ENCODE peak calls at places on chromosomes 6 and 20, in seven cellular contexts. G, I, L, E, U, Y and S are unnamed samples. For H3K27me3, the result is how much of the 10 kb centered on the place peaks cover.

GRCh38 chr20:10761786-10762185 is 88.0 kb upstream of the JAG1 start:
- DNase-seq in U (no peak), L (no peak), I (no peak), G (no peak), E (peak), Y (no peak), S (no peak)

GRCh38 chr20:38208523-38208922 is 43.5 kb upstream of the TGM2 start:
- DNase-seq in G (no peak), U (no peak), Y (no peak), I (no peak), L (no peak), E (no peak), S (no peak)

GRCh38 chr20:22861990-22862389 is 173.1 kb upstream of the SSTR4 start:
- DNase-seq in U (no peak), Y (peak), G (no peak), E (peak), I (no peak), L (no peak), S (peak)

GRCh38 chr20:5033566-5033965 is 32.3 kb upstream of the SLC23A2 start:
- DNase-seq in I (no peak), E (peak), Y (no peak), L (no peak), G (no peak), U (no peak), S (no peak)

GRCh38 chr20:16293590-16293989 is 279.7 kb downstream of the KIF16B start:
- DNase-seq in Y (no peak), U (no peak), G (no peak), I (peak), E (peak), L (no peak), S (no peak)

GRCh38 chr6:167153523-167153959 is 4.2 kb downstream of the GPR31 start:
- DNase-seq in I (no peak), U (no peak), L (no peak), E (peak), Y (no peak), G (no peak), S (no peak)

GRCh38 chr20:49945701-49946477 is 9.7 kb downstream of the RNF114 start:
- DNase-seq in U (no peak), G (no peak), L (no peak), E (no peak), I (no peak), Y (no peak), S (no peak)

GRCh38 chr6:140462495-140463311 is 1088.3 kb upstream of the CITED2 start:
- DNase-seq in E (peak), L (no peak), I (no peak), U (no peak), G (no peak), Y (no peak), S (no peak)

GRCh38 chr6:41824571-41825569 is 37.4 kb downstream of the TOMM6 start:
- DNase-seq in Y (no peak), G (no peak), I (no peak), E (peak), U (no peak), L (no peak), S (no peak)

GRCh38 chr6:144335914-144336313 is 50.8 kb downstream of the UTRN start:
- DNase-seq in Y (no peak), G (no peak), U (no peak), L (no peak), E (peak), I (no peak), S (no peak)

GRCh38 chr20:37566590-37567330 is 39.1 kb upstream of the BLCAP start:
- DNase-seq in L (no peak), Y (no peak), G (no peak), I (no peak), E (no peak), U (no peak), S (no peak)

GRCh38 chr6:80967618-80968017 is 784.9 kb downstream of the TENT5A start:
- DNase-seq in L (no peak), G (no peak), U (peak), I (no peak), E (no peak), Y (no peak), S (no peak)

GRCh38 chr6:135812085-135812526 is 39.4 kb upstream of the PDE7B start:
- DNase-seq in E (peak), Y (peak), G (no peak), I (no peak), L (no peak), U (no peak), S (peak)

GRCh38 chr6:106997392-106998257 is 23.1 kb upstream of the CD24 start:
- DNase-seq in E (peak), U (peak), I (peak), G (no peak), L (no peak), Y (no peak), S (no peak)

GRCh38 chr6:73695619-73696421 is at the start of gene CD109:
- DNase-seq in Y (peak), U (peak), E (peak), I (peak), L (peak), G (no peak), S (peak)

GRCh38 chr20:62752671-62753501 is 43.4 kb upstream of the MRGBP start:
- DNase-seq in U (no peak), L (no peak), Y (peak), E (no peak), I (no peak), G (no peak), S (peak)

GRCh38 chr6:108127826-108128225 is 38.0 kb upstream of the NR2E1 start:
- DNase-seq in L (no peak), Y (no peak), U (no peak), E (peak), G (no peak), I (peak), S (no peak)

GRCh38 chr20:14332796-14333345 is 4.5 kb downstream of the FLRT3 start:
- DNase-seq in G (no peak), L (no peak), E (no peak), Y (no peak), U (no peak), I (no peak), S (no peak)

GRCh38 chr20:41586784-41587183 is 31.4 kb downstream of the CHD6 start:
- DNase-seq in U (no peak), G (no peak), Y (no peak), E (no peak), I (no peak), L (no peak), S (no peak)

GRCh38 chr6:80676386-80676785 is 569.9 kb downstream of the BCKDHB start:
- DNase-seq in Y (no peak), G (no peak), E (peak), U (no peak), L (no peak), I (no peak), S (no peak)

GRCh38 chr6:78910611-78911134 is 43.3 kb downstream of the IRAK1BP1 start:
- DNase-seq in G (no peak), I (no peak), L (peak), Y (peak), U (no peak), E (no peak), S (peak)

GRCh38 chr6:14066782-14067406 is 50.7 kb upstream of the CD83 start:
- DNase-seq in E (peak), I (no peak), G (no peak), L (no peak), Y (no peak), U (peak), S (no peak)

GRCh38 chr6:54003316-54003715 is 107.9 kb upstream of the MLIP start:
- DNase-seq in Y (no peak), E (no peak), I (no peak), G (no peak), L (no peak), U (no peak), S (no peak)

GRCh38 chr6:28816909-28817807 is 106.6 kb downstream of the TRIM27 start:
- DNase-seq in E (peak), Y (no peak), L (no peak), G (no peak), U (no peak), I (peak), S (no peak)

GRCh38 chr20:43959079-43959919 is 44.6 kb downstream of the TOX2 start:
- DNase-seq in Y (no peak), G (no peak), U (peak), I (no peak), L (no peak), E (peak), S (no peak)

GRCh38 chr20:61776491-61776890 is 289.2 kb downstream of the TAF4 start:
- DNase-seq in E (no peak), L (no peak), Y (no peak), U (no peak), I (no peak), G (no peak), S (no peak)

GRCh38 chr20:53736757-53737403 is 143.2 kb upstream of the ZNF217 start:
- DNase-seq in E (peak), L (no peak), G (no peak), I (peak), Y (no peak), U (no peak), S (no peak)

GRCh38 chr6:14542670-14543366 is 425.2 kb downstream of the CD83 start:
- DNase-seq in L (no peak), U (peak), G (no peak), I (no peak), Y (no peak), E (peak), S (no peak)

GRCh38 chr6:91298543-91299145 is 711.8 kb upstream of the MAP3K7 start:
- DNase-seq in Y (no peak), E (no peak), G (no peak), I (no peak), L (no peak), U (no peak), S (no peak)

GRCh38 chr6:146913842-146914562 is 290.2 kb upstream of the STXBP5 start:
- DNase-seq in G (no peak), L (peak), U (no peak), Y (peak), I (peak), E (peak), S (peak)

GRCh38 chr20:44001667-44002596 is 87.3 kb downstream of the TOX2 start:
- DNase-seq in U (no peak), I (no peak), Y (no peak), L (no peak), G (no peak), E (no peak), S (no peak)

GRCh38 chr6:111550953-111551352 is 54.7 kb downstream of the TRAF3IP2 start:
- DNase-seq in G (no peak), U (no peak), Y (no peak), E (no peak), L (no peak), I (no peak), S (no peak)

GRCh38 chr6:35148167-35148741 is 7.1 kb upstream of the TCP11 start:
- DNase-seq in E (peak), L (no peak), Y (no peak), G (no peak), I (no peak), U (no peak), S (no peak)

GRCh38 chr6:48664850-48665249 is 553.9 kb upstream of the PTCHD4 start:
- DNase-seq in Y (no peak), E (no peak), I (no peak), L (no peak), G (no peak), U (no peak), S (no peak)

GRCh38 chr6:34630040-34630439 is 66.5 kb downstream of the ILRUN start:
- DNase-seq in G (no peak), Y (no peak), L (no peak), I (no peak), E (peak), U (no peak), S (no peak)

GRCh38 chr6:125584468-125584939 is 164.9 kb upstream of the HEY2 start:
- DNase-seq in I (peak), U (no peak), L (no peak), G (no peak), E (peak), Y (peak), S (peak)

GRCh38 chr6:166106076-166106686 is 61.5 kb downstream of the TBXT start:
- DNase-seq in I (peak), Y (peak), U (peak), G (no peak), L (peak), E (peak), S (peak)

GRCh38 chr20:46022411-46023147 is 6.4 kb upstream of the SLC12A5 start:
- DNase-seq in U (peak), I (no peak), L (peak), Y (peak), G (no peak), E (peak), S (peak)

GRCh38 chr20:43022081-43022480 is 167.6 kb downstream of the PTPRT start:
- DNase-seq in I (no peak), E (no peak), U (no peak), G (no peak), Y (no peak), L (no peak), S (no peak)

GRCh38 chr6:47016236-47016635 is 25.9 kb downstream of the ADGRF1 start:
- DNase-seq in E (no peak), U (no peak), I (no peak), Y (no peak), G (no peak), L (no peak), S (no peak)

GRCh38 chr6:47019941-47020340 is 22.2 kb downstream of the ADGRF1 start:
- DNase-seq in L (no peak), E (no peak), G (no peak), I (no peak), U (no peak), Y (no peak), S (no peak)

GRCh38 chr6:47014401-47014800 is 27.7 kb downstream of the ADGRF1 start:
- DNase-seq in L (no peak), I (no peak), Y (no peak), E (no peak), U (no peak), G (no peak), S (no peak)

DNA sequence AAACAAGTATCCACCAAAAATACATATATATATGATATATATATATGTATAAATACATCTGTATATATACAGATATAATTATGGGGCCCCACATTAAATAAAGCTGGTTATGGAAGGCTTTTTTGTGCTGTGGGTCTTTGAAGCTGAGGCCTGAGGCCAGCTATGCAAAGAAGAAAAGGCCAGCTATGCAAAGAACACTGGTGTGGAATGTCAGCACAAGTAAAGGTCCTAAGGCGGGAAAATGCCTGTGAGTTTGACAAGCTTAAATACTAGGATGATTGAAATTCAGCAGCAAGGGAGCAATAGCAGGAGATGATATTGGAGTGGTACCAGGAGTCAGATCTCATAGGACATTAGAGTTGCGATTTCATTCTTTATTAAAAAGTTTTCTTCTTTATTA is 25.2 kb downstream of the ADGRF1 start:
- DNase-seq in L (no peak), G (no peak), U (no peak), I (no peak), Y (no peak), E (no peak), S (no peak)
- H3K27me3 ChIP-seq in L (under half), G (under half), U (under half), I (under half), Y (under half), E (under half), S (under half)

GRCh38 chr6:18506387-18507017 is 119.4 kb downstream of the RNF144B start:
- DNase-seq in G (no peak), I (no peak), E (peak), Y (no peak), L (no peak), U (no peak), S (no peak)
- H3K27me3 ChIP-seq in G (under half), I (under half), E (under half), Y (under half), L (under half), U (under half), S (under half)

DNA sequence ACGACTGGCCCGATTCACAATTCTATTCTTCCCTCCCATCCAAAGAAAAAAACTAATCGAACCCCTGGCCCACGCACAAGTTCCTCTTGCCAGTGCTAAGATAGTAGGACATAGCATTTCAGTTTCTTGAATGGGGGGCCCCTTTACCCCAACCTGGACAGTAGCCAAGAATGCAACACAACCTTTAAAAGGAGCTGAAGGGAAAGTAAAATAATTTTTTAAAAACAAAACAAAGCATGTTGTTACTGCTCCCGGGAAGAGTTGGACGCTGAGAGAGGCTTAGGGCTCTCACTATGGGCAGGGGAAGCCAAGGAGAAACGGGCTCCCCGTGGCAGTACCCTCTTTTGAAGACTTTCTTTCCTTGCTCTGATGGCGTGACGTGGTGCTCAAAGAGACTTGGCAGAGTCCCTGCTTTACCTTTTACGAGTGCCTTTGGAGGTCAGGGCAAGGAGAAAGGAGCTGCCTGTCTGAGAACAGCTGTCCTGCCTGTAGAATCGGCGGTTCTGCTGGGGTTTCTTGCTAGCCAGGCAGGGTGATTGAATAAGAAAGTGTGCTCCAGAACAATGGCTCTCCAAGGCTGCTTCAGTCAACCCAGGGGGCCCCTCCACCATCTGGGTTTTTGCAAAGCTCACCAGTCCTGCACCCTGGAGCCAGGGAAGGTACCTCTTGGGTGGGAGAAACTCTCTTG is 5.8 kb downstream of the TFAP2C start:
- DNase-seq in Y (no peak), U (no peak), L (no peak), I (no peak), G (no peak), E (peak), S (no peak)
- H3K27me3 ChIP-seq in Y (under half), U (under half), L (under half), I (under half), G (under half), E (under half), S (half or more)

DNA sequence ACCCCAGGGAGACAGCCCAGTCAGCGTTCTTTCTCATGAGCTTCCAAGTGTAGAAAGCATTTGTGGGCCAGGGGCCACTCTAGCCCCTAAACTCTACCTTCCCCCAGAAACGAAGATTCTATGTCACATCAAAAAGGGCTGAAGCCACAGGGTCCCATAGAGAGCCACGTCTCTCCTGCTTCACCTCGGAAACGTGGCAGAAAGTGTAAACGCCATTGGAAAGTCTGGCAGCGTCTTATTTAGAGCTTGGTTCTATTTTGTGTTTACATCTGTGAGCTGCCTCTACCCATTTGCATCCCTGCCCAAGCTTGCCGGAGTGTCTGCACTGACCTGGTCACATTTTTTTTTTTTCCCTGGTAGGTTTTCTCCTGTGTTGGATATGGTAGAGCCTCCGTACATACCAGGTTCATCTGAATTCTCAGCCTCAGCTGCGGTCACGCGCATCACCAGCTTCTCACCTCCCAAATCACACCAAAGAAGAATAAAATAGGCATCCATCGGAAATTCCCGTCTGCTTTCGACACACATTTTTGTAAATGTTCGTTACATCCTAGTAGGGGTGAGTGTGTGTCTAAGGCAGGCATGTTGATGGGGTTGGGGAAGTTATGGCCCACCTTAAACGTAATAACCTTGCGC is 62.6 kb downstream of the NPEPL1 start:
- DNase-seq in I (no peak), U (no peak), E (no peak), G (no peak), Y (no peak), L (no peak), S (no peak)
- H3K27me3 ChIP-seq in I (under half), U (under half), E (half or more), G (under half), Y (under half), L (under half), S (half or more)

GRCh38 chr6:21595265-21595950 is 1.9 kb downstream of the SOX4 start:
- DNase-seq in I (no peak), U (peak), G (no peak), L (peak), Y (peak), E (peak), S (peak)

GRCh38 chr6:21592953-21593352 is 598 bp upstream of the SOX4 start:
- DNase-seq in L (no peak), U (no peak), G (no peak), E (peak), Y (no peak), I (no peak), S (no peak)

GRCh38 chr6:21593412-21593926 is at the start of gene SOX4:
- DNase-seq in I (peak), Y (peak), U (peak), E (peak), G (peak), L (peak), S (peak)

GRCh38 chr6:21594427-21595264 is 1.1 kb downstream of the SOX4 start:
- DNase-seq in U (peak), Y (peak), G (no peak), L (peak), E (peak), I (no peak), S (peak)

GRCh38 chr6:21593927-21594421 is 423 bp downstream of the SOX4 start:
- DNase-seq in I (no peak), Y (no peak), G (no peak), L (peak), E (no peak), U (peak), S (no peak)
- H3K27me3 ChIP-seq in I (under half), Y (under half), G (under half), L (under half), E (under half), U (under half), S (under half)

GRCh38 chr6:27592107-27592480 is 119.2 kb upstream of the ZNF184 start:
- DNase-seq in I (no peak), Y (no peak), E (no peak), U (no peak), L (no peak), G (no peak), S (no peak)
- H3K27me3 ChIP-seq in I (under half), Y (under half), E (under half), U (under half), L (under half), G (under half), S (half or more)

GRCh38 chr6:30231067-30231466 is 17.9 kb upstream of the TRIM26 start:
- DNase-seq in I (no peak), U (no peak), G (no peak), L (no peak), E (no peak), Y (no peak), S (no peak)
- H3K27me3 ChIP-seq in I (under half), U (under half), G (under half), L (under half), E (under half), Y (under half), S (under half)

DNA sequence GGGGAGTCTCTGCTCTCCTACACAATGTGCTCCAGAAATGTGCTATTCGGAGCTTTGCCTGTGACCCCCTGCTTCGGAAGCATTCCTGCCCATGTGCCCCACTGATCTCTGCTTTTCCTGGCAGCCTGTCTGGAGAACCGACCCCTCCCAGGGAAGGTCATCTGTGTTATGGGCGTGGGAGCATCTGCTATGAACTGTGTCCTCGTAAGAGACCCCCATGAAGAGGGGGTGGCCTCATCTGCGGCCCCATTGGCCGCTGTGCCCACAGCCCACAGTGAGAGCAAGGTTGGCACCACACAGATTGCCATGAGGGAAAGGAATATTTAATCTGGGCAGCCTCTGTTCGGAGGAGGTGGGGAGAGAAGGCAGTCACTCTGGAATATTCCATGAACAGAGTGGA is 32.7 kb upstream of the IRF4 start:
- DNase-seq in Y (no peak), E (no peak), U (no peak), G (no peak), L (no peak), I (no peak), S (no peak)
- H3K27me3 ChIP-seq in Y (under half), E (under half), U (under half), G (under half), L (under half), I (under half), S (under half)